ENCODE peak calls at places on chromosomes 5 and 9, in seven cellular contexts. H is testis, M is ovary, S is endothelial cell of umbilical vein, X is body of pancreas, G is IMR-90, F is tibial nerve. T is an unnamed sample.

GRCh38 chr9:107557236-107557990 is 67.8 kb upstream of the KLF4 start:
- DNase-seq in H (no peak), M (no peak), S (peak; percentile 17), X (no peak), G (peak; percentile 20), F (no peak), T (no peak)

GRCh38 chr9:37324261-37324683 is 98.2 kb upstream of the GRHPR start:
- DNase-seq in H (no peak), M (no peak), S (no peak), X (no peak), G (peak; percentile 53), F (no peak), T (no peak)

GRCh38 chr5:171201285-171201684 is 107.8 kb upstream of the TLX3 start:
- DNase-seq in H (no peak), M (no peak), S (no peak), X (no peak), G (peak; percentile 2), F (no peak), T (no peak)

GRCh38 chr9:32915802-32916201 is 85.6 kb downstream of the APTX start:
- DNase-seq in H (no peak), M (no peak), S (no peak), X (no peak), G (no peak), F (no peak), T (no peak)

GRCh38 chr5:134175874-134176522 is 752 bp downstream of the SKP1 start:
- DNase-seq in H (no peak), M (no peak), S (peak; percentile 50), X (peak; percentile 34), G (peak; percentile 25), F (peak; percentile 8), T (no peak)

GRCh38 chr5:78974011-78974410 is 11.1 kb downstream of the ARSB start:
- DNase-seq in H (no peak), M (no peak), S (peak; percentile 3), X (no peak), G (no peak), F (no peak), T (no peak)

GRCh38 chr9:89474939-89475338 is 23.0 kb downstream of the SEMA4D start:
- DNase-seq in H (no peak), M (no peak), S (no peak), X (no peak), G (no peak), F (no peak), T (no peak)

GRCh38 chr5:116614603-116614920 is 39.9 kb upstream of the SEMA6A start:
- DNase-seq in H (no peak), M (no peak), S (no peak), X (no peak), G (no peak), F (no peak), T (no peak)

GRCh38 chr9:3876553-3876952 is 350.8 kb upstream of the RFX3 start:
- DNase-seq in H (no peak), M (no peak), S (no peak), X (no peak), G (no peak), F (no peak), T (no peak)

GRCh38 chr5:110072646-110073045 is 382.9 kb downstream of the MAN2A1 start:
- DNase-seq in H (no peak), M (no peak), S (no peak), X (no peak), G (no peak), F (no peak), T (no peak)

GRCh38 chr5:77168884-77169254 is 41.6 kb upstream of the PDE8B start:
- DNase-seq in H (no peak), M (no peak), S (no peak), X (no peak), G (no peak), F (no peak), T (no peak)

GRCh38 chr5:174793684-174794328 is 69.4 kb downstream of the MSX2 start:
- DNase-seq in H (peak; percentile 80), M (peak; percentile 15), S (peak; percentile 4), X (peak; percentile 47), G (peak; percentile 43), F (peak; percentile 55), T (peak; percentile 28)

GRCh38 chr5:43601454-43602260 is 1.3 kb upstream of the NNT start:
- DNase-seq in H (no peak), M (no peak), S (peak; percentile 81), X (no peak), G (peak; percentile 57), F (no peak), T (no peak)

GRCh38 chr9:111895996-111896941 is at the start of gene UGCG:
- DNase-seq in H (peak; percentile 90), M (peak; percentile 85), S (peak; percentile 92), X (peak; percentile 89), G (peak; percentile 90), F (peak; percentile 73), T (peak; percentile 82)
- TF ChIP-seq POLR2A in H (peak; percentile 70), M (peak; percentile 92), S (peak; percentile 95), X (peak; percentile 98), G (peak; percentile 94), F (peak; percentile 97), T (peak; percentile 99)

GRCh38 chr5:75051217-75051751 is 1.1 kb downstream of the GCNT4 start:
- DNase-seq in H (no peak), M (no peak), S (no peak), X (peak; percentile 57), G (no peak), F (no peak), T (no peak)
- H3K4me3 ChIP-seq in H (no peak overlapping the region), M (no peak overlapping the region), S (no peak overlapping the region), X (no peak overlapping the region), G (peak overlapping the region; percentile 82), F (no peak overlapping the region), T (no peak overlapping the region)

GRCh38 chr9:136521541-136521940 is 24.3 kb downstream of the NOTCH1 start:
- DNase-seq in H (no peak), M (no peak), S (no peak), X (no peak), G (no peak), F (no peak), T (no peak)

GRCh38 chr9:136519263-136520052 is 26.4 kb downstream of the NOTCH1 start:
- DNase-seq in H (no peak), M (no peak), S (no peak), X (no peak), G (no peak), F (no peak), T (no peak)

GRCh38 chr9:136525207-136525606 is 20.6 kb downstream of the NOTCH1 start:
- DNase-seq in H (no peak), M (no peak), S (no peak), X (no peak), G (no peak), F (no peak), T (no peak)

GRCh38 chr9:136520053-136520540 is 25.8 kb downstream of the NOTCH1 start:
- DNase-seq in H (no peak), M (no peak), S (no peak), X (peak; percentile 69), G (no peak), F (no peak), T (no peak)

DNA sequence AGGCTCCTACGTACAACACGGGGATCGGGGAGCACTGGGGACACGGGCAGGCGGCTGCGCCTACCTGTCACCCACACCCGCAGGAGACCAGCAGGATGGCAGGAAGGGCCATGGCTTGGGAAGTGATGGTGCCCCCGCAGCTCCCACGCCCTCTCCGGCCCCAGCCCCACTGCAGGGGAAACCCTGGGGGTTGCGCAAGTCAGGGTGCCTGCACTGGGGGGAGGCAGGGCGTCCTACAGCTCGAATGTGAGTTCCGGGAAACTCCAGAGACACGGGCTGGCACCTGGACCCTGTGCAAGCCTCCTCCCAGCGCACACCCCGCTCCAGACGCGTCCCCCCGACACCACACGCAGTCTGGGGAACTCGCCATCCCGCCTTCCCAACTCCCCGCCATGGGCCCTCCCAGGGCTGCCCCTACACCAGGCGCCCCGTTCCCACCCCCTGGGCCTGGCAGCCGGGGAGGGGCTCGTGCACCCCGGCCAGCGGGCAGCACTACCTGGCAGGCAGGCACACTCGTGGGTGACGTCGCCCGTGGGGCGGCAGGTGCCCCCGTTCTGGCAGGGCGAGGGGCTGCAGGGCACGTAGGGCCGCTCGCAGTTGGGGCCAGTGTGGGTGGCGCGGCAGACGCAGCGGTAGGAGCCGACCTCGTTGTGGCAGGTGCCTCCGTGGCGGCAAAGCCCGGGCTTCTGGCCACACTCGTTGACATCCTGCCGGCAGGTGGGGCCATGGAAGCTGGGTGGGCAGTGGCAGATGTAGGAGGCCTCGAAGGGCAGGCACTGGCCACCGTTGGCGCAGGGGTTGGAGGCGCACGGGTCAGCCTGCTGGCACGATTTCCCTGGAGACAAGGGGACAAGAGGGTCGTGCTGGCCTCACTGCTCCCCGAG is 23.3 kb downstream of the NOTCH1 start:
- DNase-seq in H (no peak), M (no peak), S (no peak), X (no peak), G (no peak), F (no peak), T (no peak)
- H3K27ac ChIP-seq in H (no peak overlapping the region), M (no peak overlapping the region), S (no peak overlapping the region), X (no peak overlapping the region), G (no peak overlapping the region), F (no peak overlapping the region), T (no peak overlapping the region)

DNA sequence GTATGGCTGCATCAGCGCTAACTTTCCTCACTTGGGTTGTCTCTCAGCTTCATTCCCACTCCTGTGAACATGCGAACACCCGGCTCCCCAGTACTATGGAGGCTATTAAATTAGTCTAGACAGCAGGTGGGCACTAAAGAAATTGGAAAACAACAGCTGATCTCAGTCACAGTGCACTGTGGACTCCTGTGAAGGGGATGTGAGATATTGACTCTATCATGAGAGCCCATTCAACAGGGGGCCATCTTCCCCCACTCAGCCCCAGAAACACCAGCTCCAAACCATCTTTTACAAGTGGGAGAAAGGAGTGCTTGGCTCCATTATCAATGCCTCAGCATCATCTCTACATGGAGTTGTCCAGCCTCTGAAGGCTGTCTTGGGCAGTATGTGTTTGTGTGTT is 471.0 kb downstream of the KDM4C start:
- DNase-seq in H (no peak), M (no peak), S (no peak), X (no peak), G (no peak), F (no peak), T (no peak)
- TF ChIP-seq POLR2A in H (no peak), M (no peak), S (no peak), X (no peak), G (no peak), F (no peak), T (no peak)

GRCh38 chr5:1502737-1503120 is 21.0 kb downstream of the LPCAT1 start:
- DNase-seq in H (no peak), M (no peak), S (no peak), X (no peak), G (no peak), F (no peak), T (no peak)

GRCh38 chr5:1504617-1505016 is 19.1 kb downstream of the LPCAT1 start:
- DNase-seq in H (no peak), M (no peak), S (no peak), X (no peak), G (no peak), F (no peak), T (no peak)

GRCh38 chr5:1504244-1504595 is 19.5 kb downstream of the LPCAT1 start:
- DNase-seq in H (no peak), M (no peak), S (no peak), X (no peak), G (no peak), F (no peak), T (no peak)

GRCh38 chr5:1502046-1502736 is 21.6 kb downstream of the LPCAT1 start:
- DNase-seq in H (no peak), M (no peak), S (no peak), X (no peak), G (no peak), F (no peak), T (no peak)

GRCh38 chr5:1503301-1504243 is 20.2 kb downstream of the LPCAT1 start:
- DNase-seq in H (peak; percentile 64), M (no peak), S (peak; percentile 24), X (no peak), G (peak; percentile 28), F (peak; percentile 50), T (no peak)
- H3K4me3 ChIP-seq in H (no peak overlapping the region), M (no peak overlapping the region), S (no peak overlapping the region), X (no peak overlapping the region), G (no peak overlapping the region), F (no peak overlapping the region), T (no peak overlapping the region)